ENCODE peak calls at places on chromosome 2, in seven cellular contexts. Y is thoracic aorta, X is BE2C, W is right atrium auricular region, G is brain microvascular endothelial cell, K is vagina, U is IMR-90. I is an unnamed sample. For H3K36me3, the result is how much of the 10 kb centered on the place peaks cover.

GRCh38 chr2:43228782-43229659 is 2.6 kb upstream of the ZFP36L2 start:
- DNase-seq in Y (no peak), X (no peak), W (no peak), G (no peak), K (no peak), U (no peak), I (no peak)

GRCh38 chr2:239263231-239263936 is 137.4 kb downstream of the HDAC4 start:
- DNase-seq in Y (no peak), X (no peak), W (peak), G (no peak), K (no peak), U (no peak), I (no peak)

GRCh38 chr2:241965931-241966412 is 96.4 kb downstream of the RTP5 start:
- DNase-seq in Y (no peak), X (peak), W (peak), G (peak), K (no peak), U (peak), I (peak)

GRCh38 chr2:100272848-100273329 is 49.4 kb downstream of the LONRF2 start:
- DNase-seq in Y (no peak), X (peak), W (no peak), G (no peak), K (no peak), U (peak), I (no peak)

GRCh38 chr2:15890936-15891905 is 49.1 kb upstream of the MYCN start:
- DNase-seq in Y (no peak), X (peak), W (no peak), G (no peak), K (no peak), U (no peak), I (peak)

GRCh38 chr2:108268001-108268400 is 20.7 kb upstream of the SULT1C2 start:
- DNase-seq in Y (no peak), X (no peak), W (no peak), G (peak), K (no peak), U (peak), I (peak)

GRCh38 chr2:240701736-240702639 is 10.3 kb downstream of the AQP12A start:
- DNase-seq in Y (no peak), X (no peak), W (no peak), G (no peak), K (no peak), U (no peak), I (no peak)

GRCh38 chr2:21438949-21439348 is 315.2 kb downstream of the TDRD15 start:
- DNase-seq in Y (no peak), X (no peak), W (no peak), G (peak), K (no peak), U (peak), I (peak)

GRCh38 chr2:28449489-28450395 is 46.1 kb upstream of the PLB1 start:
- DNase-seq in Y (no peak), X (no peak), W (no peak), G (peak), K (no peak), U (peak), I (no peak)

GRCh38 chr2:119111115-119111975 is 47.2 kb downstream of the C1QL2 start:
- DNase-seq in Y (no peak), X (no peak), W (peak), G (no peak), K (peak), U (no peak), I (peak)

GRCh38 chr2:20640411-20641122 is 10.3 kb downstream of the HS1BP3 start:
- DNase-seq in Y (no peak), X (no peak), W (no peak), G (no peak), K (no peak), U (no peak), I (no peak)

GRCh38 chr2:240325654-240326031 is 109.8 kb upstream of the GPC1 start:
- DNase-seq in Y (no peak), X (peak), W (no peak), G (no peak), K (no peak), U (no peak), I (no peak)

GRCh38 chr2:36373149-36373880 is 17.7 kb downstream of the CRIM1 start:
- DNase-seq in Y (no peak), X (no peak), W (no peak), G (no peak), K (no peak), U (peak), I (peak)

GRCh38 chr2:84641016-84641415 is 124.7 kb downstream of the DNAH6 start:
- DNase-seq in Y (no peak), X (no peak), W (no peak), G (no peak), K (no peak), U (no peak), I (no peak)

GRCh38 chr2:65997941-65998340 is 437.0 kb upstream of the MEIS1 start:
- DNase-seq in Y (no peak), X (no peak), W (no peak), G (no peak), K (no peak), U (no peak), I (no peak)

GRCh38 chr2:45681675-45682074 is 30.2 kb downstream of the PRKCE start:
- DNase-seq in Y (no peak), X (peak), W (no peak), G (peak), K (no peak), U (peak), I (peak)

GRCh38 chr2:31483246-31483645 is 68.7 kb upstream of the XDH start:
- DNase-seq in Y (no peak), X (no peak), W (no peak), G (no peak), K (no peak), U (no peak), I (no peak)

GRCh38 chr2:142867161-142867560 is 10.3 kb upstream of the KYNU start:
- DNase-seq in Y (no peak), X (no peak), W (no peak), G (no peak), K (no peak), U (no peak), I (no peak)

GRCh38 chr2:145380436-145381017 is 860.6 kb upstream of the ZEB2 start:
- DNase-seq in Y (no peak), X (no peak), W (no peak), G (peak), K (no peak), U (peak), I (peak)

GRCh38 chr2:27298391-27299080 is 9.7 kb downstream of the UCN start:
- DNase-seq in Y (no peak), X (no peak), W (no peak), G (no peak), K (no peak), U (no peak), I (no peak)

GRCh38 chr2:160242863-160243552 is 42.9 kb upstream of the ITGB6 start:
- DNase-seq in Y (no peak), X (no peak), W (no peak), G (no peak), K (no peak), U (no peak), I (no peak)

GRCh38 chr2:190357596-190357995 is 14.2 kb downstream of the INPP1 start:
- DNase-seq in Y (no peak), X (no peak), W (no peak), G (no peak), K (no peak), U (peak), I (no peak)

GRCh38 chr2:125745514-125745913 is 910.4 kb upstream of the GYPC start:
- DNase-seq in Y (no peak), X (peak), W (no peak), G (peak), K (no peak), U (no peak), I (no peak)

GRCh38 chr2:241859436-241860183 is 916 bp upstream of the PDCD1 start:
- DNase-seq in Y (no peak), X (peak), W (peak), G (no peak), K (no peak), U (peak), I (no peak)

GRCh38 chr2:118987886-118988285 is 45.9 kb downstream of the MARCO start:
- DNase-seq in Y (no peak), X (no peak), W (no peak), G (no peak), K (no peak), U (no peak), I (no peak)

GRCh38 chr2:189553689-189554088 is 26.9 kb downstream of the SLC40A1 start:
- DNase-seq in Y (no peak), X (no peak), W (no peak), G (no peak), K (no peak), U (peak), I (no peak)

GRCh38 chr2:170815746-170816498 is 765 bp upstream of the GAD1 start:
- DNase-seq in Y (no peak), X (peak), W (no peak), G (peak), K (no peak), U (peak), I (no peak)

GRCh38 chr2:128628996-128629395 is 310.3 kb upstream of the HS6ST1 start:
- DNase-seq in Y (no peak), X (no peak), W (no peak), G (no peak), K (no peak), U (no peak), I (no peak)

GRCh38 chr2:28338754-28339325 is 53.8 kb upstream of the FOSL2 start:
- DNase-seq in Y (no peak), X (no peak), W (no peak), G (no peak), K (no peak), U (no peak), I (no peak)

GRCh38 chr2:210195066-210195852 is 24.1 kb upstream of the KANSL1L start:
- DNase-seq in Y (no peak), X (peak), W (no peak), G (peak), K (no peak), U (peak), I (no peak)

GRCh38 chr2:240365971-240366471 is 69.4 kb upstream of the GPC1 start:
- DNase-seq in Y (no peak), X (no peak), W (no peak), G (no peak), K (no peak), U (no peak), I (no peak)

GRCh38 chr2:65458999-65459398 is 26.6 kb upstream of the SPRED2 start:
- DNase-seq in Y (no peak), X (no peak), W (no peak), G (peak), K (no peak), U (peak), I (no peak)

GRCh38 chr2:88451647-88452150 is 794 bp downstream of the FOXI3 start:
- DNase-seq in Y (no peak), X (no peak), W (no peak), G (no peak), K (no peak), U (no peak), I (no peak)

GRCh38 chr2:6967301-6967700 is 50.1 kb downstream of the RNF144A start:
- DNase-seq in Y (no peak), X (no peak), W (no peak), G (no peak), K (peak), U (no peak), I (no peak)

GRCh38 chr2:187566266-187566665 is 12.0 kb upstream of the TFPI start:
- DNase-seq in Y (no peak), X (no peak), W (no peak), G (no peak), K (no peak), U (no peak), I (no peak)

GRCh38 chr2:187569042-187569441 is 14.8 kb upstream of the TFPI start:
- DNase-seq in Y (no peak), X (no peak), W (no peak), G (no peak), K (no peak), U (no peak), I (no peak)

GRCh38 chr2:187569571-187569970 is 15.3 kb upstream of the TFPI start:
- DNase-seq in Y (no peak), X (no peak), W (no peak), G (no peak), K (no peak), U (no peak), I (no peak)

GRCh38 chr2:187566712-187567111 is 12.5 kb upstream of the TFPI start:
- DNase-seq in Y (no peak), X (no peak), W (no peak), G (no peak), K (no peak), U (no peak), I (no peak)

DNA sequence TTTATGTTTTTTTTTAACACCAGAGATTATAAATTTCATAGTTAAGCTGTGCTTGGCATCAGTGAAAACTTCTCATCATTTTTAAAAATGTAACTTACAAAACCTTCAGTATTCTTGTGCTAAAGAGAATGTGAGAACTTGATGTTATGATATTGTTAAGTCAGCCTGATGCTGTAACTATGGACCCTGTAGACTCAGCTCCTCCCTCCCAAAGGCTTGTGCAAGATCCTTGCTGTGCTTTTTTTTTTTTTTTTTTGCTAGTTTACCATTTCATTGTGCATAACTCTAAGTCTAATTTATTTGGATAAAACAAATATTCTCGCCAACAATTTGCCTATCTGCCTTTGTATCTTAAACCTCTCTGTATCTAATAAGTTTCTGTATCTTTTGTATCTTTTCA is 12.9 kb upstream of the TFPI start:
- DNase-seq in Y (no peak), X (no peak), W (no peak), G (peak), K (no peak), U (peak), I (no peak)
- H3K4me3 ChIP-seq in Y (no peak), X (no peak), W (no peak), G (no peak), K (no peak), U (no peak), I (no peak)

GRCh38 chr2:187842978-187843847 is 289.0 kb upstream of the TFPI start:
- DNase-seq in Y (no peak), X (peak), W (no peak), G (peak), K (no peak), U (peak), I (peak)
- TF ChIP-seq CTCF in Y (peak), X (peak), W (peak), G (peak), K (peak), U (peak), I (peak)

GRCh38 chr2:232574674-232575403 is 24.4 kb downstream of the EIF4E2 start:
- DNase-seq in Y (no peak), X (no peak), W (no peak), G (no peak), K (no peak), U (peak), I (no peak)

GRCh38 chr2:232573821-232574435 is 23.4 kb downstream of the EIF4E2 start:
- DNase-seq in Y (no peak), X (no peak), W (no peak), G (no peak), K (no peak), U (no peak), I (no peak)

GRCh38 chr2:232573042-232573441 is 22.6 kb downstream of the EIF4E2 start:
- DNase-seq in Y (no peak), X (no peak), W (no peak), G (no peak), K (no peak), U (no peak), I (no peak)

GRCh38 chr2:232568161-232568560 is 17.7 kb downstream of the EIF4E2 start:
- DNase-seq in Y (no peak), X (no peak), W (no peak), G (peak), K (no peak), U (peak), I (no peak)

GRCh38 chr2:232571026-232571474 is 20.6 kb downstream of the EIF4E2 start:
- DNase-seq in Y (no peak), X (no peak), W (no peak), G (no peak), K (no peak), U (peak), I (no peak)
- H3K36me3 ChIP-seq in Y (half or more), X (half or more), W (half or more), G (half or more), K (half or more), U (under half), I (under half)

DNA sequence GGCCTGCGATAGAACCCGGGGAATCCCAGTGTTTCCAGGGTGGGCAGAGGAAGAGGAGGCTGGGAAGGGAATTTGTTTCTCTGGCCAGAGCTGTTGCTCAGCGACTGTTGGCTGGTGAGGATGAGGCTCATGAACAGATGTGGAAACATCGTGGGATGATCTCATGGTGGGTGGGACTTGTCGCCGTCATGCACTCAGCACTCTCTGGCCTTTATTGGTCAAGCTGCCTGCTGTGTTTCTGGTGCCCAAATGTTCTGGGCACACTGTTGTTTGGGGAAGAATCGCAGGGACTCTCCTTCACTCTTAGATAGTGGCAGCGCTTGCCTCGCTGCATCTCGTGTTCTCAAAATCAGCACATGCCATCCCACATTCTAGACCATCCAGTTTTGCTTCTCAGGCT is 145.5 kb downstream of the AGAP1 start:
- DNase-seq in Y (peak), X (peak), W (peak), G (peak), K (no peak), U (peak), I (peak)
- H3K4me3 ChIP-seq in Y (peak), X (peak), W (no peak), G (no peak), K (no peak), U (no peak), I (no peak)